ENCODE peak calls at places on chromosomes 6 and 20, in four cellular contexts. T is breast epithelium, W is fibroblast of lung, M is PC-3. J is an unnamed sample.

GRCh38 chr6:88671624-88672023 is 291.8 kb downstream of the RNGTT start:
- DNase-seq in M (no peak), W (no peak), T (no peak), J (no peak)

GRCh38 chr6:70864404-70864803 is 92.5 kb downstream of the B3GAT2 start:
- DNase-seq in T (no peak), M (no peak), W (no peak), J (no peak)

GRCh38 chr6:52499026-52499425 is 77.8 kb downstream of the TRAM2 start:
- DNase-seq in T (no peak), M (no peak), W (peak), J (peak)

GRCh38 chr6:134822920-134823430 is 126.9 kb downstream of the ALDH8A1 start:
- DNase-seq in M (peak), W (peak), T (no peak), J (peak)

GRCh38 chr20:44050925-44051660 is 135.9 kb downstream of the JPH2 start:
- DNase-seq in M (no peak), W (no peak), T (peak), J (no peak)

GRCh38 chr6:84197708-84198107 is 29.7 kb downstream of the CEP162 start:
- DNase-seq in T (no peak), M (no peak), W (no peak), J (no peak)

GRCh38 chr20:33521461-33521860 is 31.6 kb downstream of the CBFA2T2 start:
- DNase-seq in W (no peak), M (no peak), T (no peak), J (no peak)

GRCh38 chr6:33072508-33073100 is 845 bp downstream of the HLA-DPA1 start:
- DNase-seq in T (no peak), W (no peak), M (no peak), J (no peak)

GRCh38 chr20:50995506-50995905 is 27.4 kb downstream of the KCNG1 start:
- DNase-seq in T (no peak), M (no peak), W (peak), J (no peak)

GRCh38 chr6:52994031-52994788 is 874 bp downstream of the GSTA4 start:
- DNase-seq in T (peak), W (peak), M (peak), J (peak)

GRCh38 chr20:14745830-14746229 is 408.4 kb upstream of the FLRT3 start:
- DNase-seq in W (no peak), M (no peak), T (no peak), J (no peak)

GRCh38 chr6:135311446-135312200 is 130.5 kb downstream of the MYB start:
- DNase-seq in T (no peak), M (no peak), W (no peak), J (no peak)

GRCh38 chr20:33859157-33859695 is 48.1 kb downstream of the CHMP4B start:
- DNase-seq in W (no peak), T (no peak), M (no peak), J (peak)

GRCh38 chr6:69974193-69974592 is 107.8 kb downstream of the COL19A1 start:
- DNase-seq in M (no peak), T (no peak), W (peak), J (no peak)

GRCh38 chr6:155152211-155153076 is 111.4 kb upstream of the CLDN20 start:
- DNase-seq in W (no peak), M (no peak), T (no peak), J (no peak)

GRCh38 chr6:7809346-7809745 is 83.4 kb downstream of the BMP6 start:
- DNase-seq in T (no peak), M (no peak), W (no peak), J (no peak)

GRCh38 chr6:167907837-167908681 is 81.3 kb downstream of the AFDN start:
- DNase-seq in T (no peak), M (peak), W (peak), J (no peak)

GRCh38 chr20:25424536-25424935 is 17.1 kb downstream of the GINS1 start:
- DNase-seq in W (no peak), M (no peak), T (no peak), J (no peak)

GRCh38 chr6:16540804-16541752 is 220.2 kb downstream of the ATXN1 start:
- DNase-seq in T (no peak), W (peak), M (no peak), J (peak)

GRCh38 chr6:106733386-106733785 is 104.0 kb downstream of the QRSL1 start:
- DNase-seq in M (no peak), W (no peak), T (no peak), J (no peak)

GRCh38 chr20:45998337-45998736 is 10.4 kb upstream of the MMP9 start:
- DNase-seq in M (no peak), T (no peak), W (no peak), J (no peak)

GRCh38 chr6:121596441-121596840 is 161.0 kb downstream of the GJA1 start:
- DNase-seq in W (peak), M (no peak), T (no peak), J (no peak)

GRCh38 chr20:60206259-60206658 is 248.0 kb downstream of the CDH26 start:
- DNase-seq in M (peak), W (peak), T (no peak), J (peak)

DNA sequence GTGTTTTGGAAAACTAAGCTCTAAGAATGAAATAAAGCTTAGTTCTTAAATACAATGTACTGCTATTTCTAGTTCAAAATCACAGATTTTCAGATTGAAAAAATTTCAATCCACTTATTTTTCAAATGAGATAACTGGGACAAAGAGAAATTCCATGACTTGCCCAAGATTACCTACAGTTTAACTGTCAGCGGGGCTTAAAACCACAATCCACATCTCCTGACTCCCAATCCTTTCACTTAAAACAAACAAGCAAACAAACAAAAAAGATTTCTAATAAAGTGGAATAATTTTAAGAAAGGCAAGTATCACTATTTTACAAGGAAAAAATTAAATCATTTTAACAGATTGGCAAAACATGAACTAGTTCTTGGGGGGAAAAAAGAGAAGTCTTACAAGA is 4.2 kb downstream of the PHIP start:
- DNase-seq in M (no peak), W (no peak), T (no peak), J (no peak)
- H3K4me3 ChIP-seq in M (no peak), W (no peak), T (no peak), J (no peak)

DNA sequence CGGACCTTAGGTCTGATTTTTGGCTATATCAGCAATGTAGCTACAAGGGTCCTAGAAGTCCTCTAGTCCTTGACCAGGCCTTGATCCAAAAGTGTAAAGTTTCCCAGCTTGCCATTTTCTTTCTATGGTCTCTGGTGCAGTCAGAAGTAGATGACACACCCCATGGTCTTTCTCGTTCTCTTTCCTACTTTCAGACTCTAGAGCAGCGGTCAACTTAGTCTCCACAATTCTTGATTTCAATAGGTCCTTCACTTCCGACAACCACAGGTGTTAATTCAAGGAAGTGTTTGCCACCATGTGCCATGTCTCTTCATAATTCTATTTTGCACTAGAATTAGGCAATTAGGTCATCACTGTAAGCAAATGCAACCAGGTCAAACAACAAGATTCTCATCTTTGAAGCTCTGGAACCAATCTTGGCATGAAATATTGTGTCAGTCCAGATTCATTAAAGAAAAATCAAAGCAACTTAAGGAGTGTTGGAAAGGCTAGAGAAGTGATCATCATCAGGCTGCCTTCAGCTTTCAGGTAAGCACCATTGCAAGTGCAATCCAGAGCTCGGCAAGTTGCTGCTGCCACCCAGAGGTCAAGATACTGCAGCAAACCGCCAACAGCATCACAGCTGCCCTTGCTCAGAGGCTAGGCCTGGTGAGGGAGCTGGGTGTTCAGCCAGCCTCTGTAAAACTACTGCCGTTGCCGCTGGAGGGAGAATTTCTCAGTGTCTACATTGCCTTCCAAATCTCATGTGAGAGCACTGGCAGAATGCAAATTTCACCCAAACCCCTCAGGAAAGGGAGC is 5.6 kb upstream of the SYNE1 start:
- DNase-seq in T (no peak), W (peak), M (peak), J (peak)
- TF ChIP-seq CTCF in T (no peak), W (peak), M (peak), J (peak)

GRCh38 chr6:152129606-152130249 is 322.2 kb downstream of the ESR1 start:
- DNase-seq in M (no peak), W (no peak), T (no peak), J (peak)
- H3K4me3 ChIP-seq in M (no peak), W (peak), T (peak), J (no peak)

GRCh38 chr6:2469428-2469827 is 224.0 kb upstream of the GMDS start:
- DNase-seq in M (no peak), W (no peak), T (no peak), J (no peak)
- TF ChIP-seq CTCF in M (no peak), W (no peak), T (no peak), J (no peak)

GRCh38 chr20:32153156-32153665 is 43.7 kb downstream of the TM9SF4 start:
- DNase-seq in W (no peak), T (no peak), M (no peak), J (no peak)

GRCh38 chr20:32150291-32150848 is 40.9 kb downstream of the TM9SF4 start:
- DNase-seq in T (no peak), M (no peak), W (no peak), J (no peak)

GRCh38 chr20:32152421-32153155 is 43.1 kb downstream of the TM9SF4 start:
- DNase-seq in W (no peak), M (no peak), T (no peak), J (no peak)

GRCh38 chr20:32153771-32154170 is 44.3 kb downstream of the TM9SF4 start:
- DNase-seq in W (no peak), M (no peak), T (no peak), J (no peak)

DNA sequence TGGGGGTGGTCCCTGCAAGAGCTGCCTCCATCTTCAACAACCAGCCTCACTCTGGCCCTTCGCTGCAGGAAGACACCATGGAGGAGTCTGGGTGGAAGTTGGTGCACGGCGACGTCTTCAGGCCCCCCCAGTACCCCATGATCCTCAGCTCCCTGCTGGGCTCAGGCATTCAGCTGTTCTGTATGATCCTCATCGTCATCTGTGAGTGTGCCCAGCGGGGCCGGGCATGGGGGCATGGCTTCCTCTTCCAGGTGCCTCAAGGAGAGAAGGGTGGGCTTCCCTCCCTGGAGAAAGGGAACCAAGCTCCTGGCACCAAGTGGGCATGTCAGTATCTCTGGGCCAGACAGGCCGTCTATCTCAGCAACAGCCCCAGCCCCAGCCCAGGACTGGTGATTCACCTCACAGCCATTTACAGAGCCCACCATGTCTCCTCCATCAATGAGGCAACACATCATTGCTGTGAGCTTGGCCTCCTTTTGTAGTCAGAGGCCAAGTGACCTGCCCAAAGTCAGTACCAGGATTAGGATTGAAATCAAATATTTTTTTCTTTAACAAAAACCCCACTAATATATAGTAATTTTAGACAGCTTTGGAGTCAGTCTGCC is 40.2 kb downstream of the TM9SF4 start:
- DNase-seq in W (peak), T (no peak), M (no peak), J (no peak)
- H3K4me3 ChIP-seq in W (no peak), T (no peak), M (no peak), J (no peak)

J was measured in foreskin fibroblast.